ENCODE peak calls at places on chromosomes 7 and 10, in four cellular contexts. One of them, this sample, is unnamed.

GRCh38 chr10:132307823-132308587 is at the start of gene STK32C:
- DNase-seq in colonic mucosa: peak; percentile 92
- DNase-seq in HEK293T: peak; percentile 100
- DNase-seq in NCI-H2081: peak; percentile 69
- DNase-seq in this sample: no peak

GRCh38 chr10:105347487-105347886 is 706.4 kb downstream of the SORCS3 start:
- DNase-seq in colonic mucosa: no peak
- DNase-seq in NCI-H2081: no peak
- DNase-seq in HEK293T: no peak
- DNase-seq in this sample: no peak

GRCh38 chr7:96016735-96017134 is 244.4 kb downstream of the DYNC1I1 start:
- DNase-seq in colonic mucosa: no peak
- DNase-seq in NCI-H2081: no peak
- DNase-seq in HEK293T: no peak
- DNase-seq in this sample: no peak

GRCh38 chr10:52191049-52191448 is 123.0 kb upstream of the DKK1 start:
- DNase-seq in NCI-H2081: no peak
- DNase-seq in HEK293T: no peak
- DNase-seq in colonic mucosa: no peak
- DNase-seq in this sample: no peak

GRCh38 chr7:152382244-152382643 is 53.6 kb downstream of the KMT2C start:
- DNase-seq in colonic mucosa: no peak
- DNase-seq in HEK293T: no peak
- DNase-seq in NCI-H2081: no peak
- DNase-seq in this sample: no peak

GRCh38 chr7:116591202-116592040 is 66.6 kb downstream of the CAV1 start:
- DNase-seq in HEK293T: no peak
- DNase-seq in NCI-H2081: peak; percentile 42
- DNase-seq in colonic mucosa: no peak
- DNase-seq in this sample: peak; percentile 45

GRCh38 chr7:39672176-39672575 is 48.8 kb downstream of the RALA start:
- DNase-seq in NCI-H2081: no peak
- DNase-seq in HEK293T: no peak
- DNase-seq in colonic mucosa: no peak
- DNase-seq in this sample: no peak

GRCh38 chr10:35348609-35349388 is 12.5 kb downstream of the CCNY start:
- DNase-seq in colonic mucosa: no peak
- DNase-seq in NCI-H2081: no peak
- DNase-seq in HEK293T: no peak
- DNase-seq in this sample: no peak

GRCh38 chr10:71222541-71223364 is 10.4 kb downstream of the UNC5B start:
- DNase-seq in colonic mucosa: no peak
- DNase-seq in HEK293T: no peak
- DNase-seq in NCI-H2081: no peak
- DNase-seq in this sample: no peak

GRCh38 chr7:100053201-100053600 is 3.6 kb downstream of the ZSCAN21 start:
- DNase-seq in NCI-H2081: peak; percentile 88
- DNase-seq in colonic mucosa: peak; percentile 60
- DNase-seq in HEK293T: peak; percentile 62
- DNase-seq in this sample: peak; percentile 46

GRCh38 chr7:17132726-17133125 is 165.7 kb upstream of the AHR start:
- DNase-seq in colonic mucosa: no peak
- DNase-seq in HEK293T: no peak
- DNase-seq in NCI-H2081: no peak
- DNase-seq in this sample: no peak

GRCh38 chr7:19464241-19464640 is 244.6 kb downstream of the POLR1F start:
- DNase-seq in colonic mucosa: no peak
- DNase-seq in NCI-H2081: no peak
- DNase-seq in HEK293T: no peak
- DNase-seq in this sample: no peak

This sample was measured in Panc1.